ENCODE peak calls at places on chromosomes 12 and 14, in four cellular contexts. A, O, C and F are unnamed samples.

GRCh38 chr14:53192023-53192422 is 38.9 kb upstream of the DDHD1 start:
- DNase-seq in A (no peak), O (no peak), C (peak; percentile 17), F (no peak)

GRCh38 chr12:56079729-56080555 is at the start of gene ERBB3:
- DNase-seq in A (peak; percentile 25), O (peak; percentile 95), C (peak; percentile 96), F (peak; percentile 52)

GRCh38 chr14:89304972-89305703 is 111.9 kb downstream of the FOXN3 start:
- DNase-seq in A (no peak), O (no peak), C (peak; percentile 67), F (peak; percentile 40)

GRCh38 chr12:50924131-50924438 is 28.3 kb upstream of the HIGD1C start:
- DNase-seq in A (no peak), O (no peak), C (no peak), F (no peak)

GRCh38 chr12:124653169-124653931 is 85.9 kb upstream of the NCOR2 start:
- DNase-seq in A (no peak), O (peak; percentile 59), C (no peak), F (no peak)

GRCh38 chr14:74945261-74945851 is 10.0 kb downstream of the PGF start:
- DNase-seq in A (no peak), O (peak; percentile 94), C (peak; percentile 56), F (no peak)

GRCh38 chr14:23320584-23321571 is at the start of gene PABPN1:
- DNase-seq in A (peak; percentile 92), O (peak; percentile 98), C (peak; percentile 97), F (peak; percentile 89)

GRCh38 chr14:79018846-79019245 is 848.7 kb downstream of the NRXN3 start:
- DNase-seq in A (no peak), O (no peak), C (peak; percentile 30), F (no peak)

GRCh38 chr12:108607981-108608600 is 10.2 kb upstream of the TMEM119 start:
- DNase-seq in A (no peak), O (no peak), C (no peak), F (no peak)

GRCh38 chr12:38588618-38589309 is 272.2 kb downstream of the ALG10B start:
- DNase-seq in A (no peak), O (no peak), C (no peak), F (no peak)

GRCh38 chr12:2267624-2268477 is 215.1 kb downstream of the CACNA1C start:
- DNase-seq in A (no peak), O (peak; percentile 75), C (peak; percentile 81), F (no peak)